ENCODE peak calls at places on chromosomes 16 and 17, in nine cellular contexts. G is iPS DF 19.7; U is HS-5; O is RCC 7860; M is GM04504; N is NB4; H is effector CD4-positive, alpha-beta T cell; X is stimulated activated CD4-positive, alpha-beta T cell treated with anti-CD3 and anti-CD28 coated beads, Interleukin-2, amount 100 ng/mL, for 48 hours; B is left colon. A is an unnamed sample.

GRCh38 chr16:2528161-2529060 is 2.8 kb downstream of the CEMP1 start:
- DNase-seq in G (no peak), U (no peak), O (no peak), M (no peak), N (no peak), H (no peak), X (no peak), B (peak), A (no peak)

GRCh38 chr17:8577868-8578267 is 52.7 kb downstream of the MYH10 start:
- DNase-seq in G (no peak), U (no peak), O (no peak), M (no peak), N (no peak), H (no peak), X (no peak), B (no peak), A (no peak)

GRCh38 chr17:76502326-76503211 is 1.3 kb upstream of the RHBDF2 start:
- DNase-seq in G (no peak), U (no peak), O (no peak), M (no peak), N (peak), H (no peak), X (no peak), B (no peak), A (no peak)

GRCh38 chr17:56425483-56425882 is 168.0 kb upstream of the NOG start:
- DNase-seq in G (no peak), U (no peak), O (no peak), M (no peak), N (no peak), H (no peak), X (no peak), B (no peak), A (no peak)

GRCh38 chr16:81703177-81704155 is 75.6 kb upstream of the PLCG2 start:
- DNase-seq in G (no peak), U (no peak), O (peak), M (peak), N (peak), H (no peak), X (no peak), B (no peak), A (no peak)

GRCh38 chr17:33908363-33909064 is 346.6 kb upstream of the CCL2 start:
- DNase-seq in G (no peak), U (no peak), O (no peak), M (no peak), N (no peak), H (no peak), X (no peak), B (no peak), A (no peak)

GRCh38 chr16:23803591-23804123 is 32.1 kb upstream of the PRKCB start:
- DNase-seq in G (no peak), U (no peak), O (no peak), M (peak), N (peak), H (peak), X (peak), B (peak), A (peak)

GRCh38 chr17:77349976-77350830 is 209.4 kb downstream of the SEC14L1 start:
- DNase-seq in G (no peak), U (no peak), O (no peak), M (no peak), N (no peak), H (no peak), X (no peak), B (peak), A (no peak)

GRCh38 chr16:71780521-71781089 is 28.0 kb downstream of the AP1G1 start:
- DNase-seq in G (no peak), U (no peak), O (no peak), M (no peak), N (no peak), H (no peak), X (no peak), B (no peak), A (no peak)

GRCh38 chr16:589658-590159 is at the start of gene RAB40C:
- DNase-seq in G (no peak), U (peak), O (peak), M (peak), N (peak), H (peak), X (peak), B (peak), A (peak)

GRCh38 chr17:52606098-52606497 is 447.6 kb upstream of the CA10 start:
- DNase-seq in G (no peak), U (no peak), O (peak), M (no peak), N (no peak), H (no peak), X (no peak), B (no peak), A (no peak)

GRCh38 chr17:7183433-7184090 is 4.4 kb upstream of the ASGR1 start:
- DNase-seq in G (no peak), U (no peak), O (no peak), M (no peak), N (no peak), H (no peak), X (no peak), B (no peak), A (no peak)

GRCh38 chr17:11284811-11285210 is 43.8 kb downstream of the SHISA6 start:
- DNase-seq in G (no peak), U (no peak), O (no peak), M (no peak), N (no peak), H (no peak), X (no peak), B (no peak), A (no peak)

GRCh38 chr16:84003001-84003400 is 35.0 kb downstream of the NECAB2 start:
- DNase-seq in G (no peak), U (no peak), O (no peak), M (no peak), N (no peak), H (no peak), X (no peak), B (no peak), A (no peak)

GRCh38 chr17:238071-238963 is 56.9 kb upstream of the DOC2B start:
- DNase-seq in G (no peak), U (no peak), O (no peak), M (no peak), N (no peak), H (no peak), X (no peak), B (no peak), A (no peak)

GRCh38 chr17:13600475-13601316 is 1.0 kb downstream of the HS3ST3A1 start:
- DNase-seq in G (no peak), U (no peak), O (no peak), M (no peak), N (peak), H (no peak), X (no peak), B (peak), A (peak)

GRCh38 chr17:17391575-17392370 is 85.0 kb upstream of the MED9 start:
- DNase-seq in G (no peak), U (no peak), O (no peak), M (no peak), N (no peak), H (peak), X (peak), B (no peak), A (no peak)

GRCh38 chr17:17723354-17724261 is 42.4 kb downstream of the RAI1 start:
- DNase-seq in G (no peak), U (no peak), O (no peak), M (peak), N (peak), H (no peak), X (no peak), B (no peak), A (peak)

GRCh38 chr17:56594528-56595418 is 1.3 kb downstream of the NOG start:
- DNase-seq in G (no peak), U (no peak), O (no peak), M (no peak), N (peak), H (no peak), X (peak), B (peak), A (peak)

GRCh38 chr16:10519929-10520868 is 60.2 kb downstream of the EMP2 start:
- DNase-seq in G (no peak), U (no peak), O (no peak), M (no peak), N (no peak), H (no peak), X (no peak), B (no peak), A (no peak)

GRCh38 chr16:79635488-79635887 is 35.0 kb upstream of the MAF start:
- DNase-seq in G (no peak), U (no peak), O (no peak), M (no peak), N (no peak), H (no peak), X (no peak), B (no peak), A (no peak)

GRCh38 chr17:50037321-50038107 is 18.4 kb upstream of the ITGA3 start:
- DNase-seq in G (no peak), U (no peak), O (peak), M (peak), N (no peak), H (no peak), X (no peak), B (peak), A (no peak)

GRCh38 chr16:29745853-29746345 is at the start of gene C16orf54:
- DNase-seq in G (no peak), U (no peak), O (no peak), M (no peak), N (peak), H (peak), X (peak), B (peak), A (no peak)

GRCh38 chr16:75072239-75072947 is 44.2 kb downstream of the LDHD start:
- DNase-seq in G (no peak), U (no peak), O (no peak), M (no peak), N (peak), H (no peak), X (no peak), B (no peak), A (no peak)

GRCh38 chr16:53814791-53815190 is 110.8 kb downstream of the FTO start:
- DNase-seq in G (no peak), U (no peak), O (no peak), M (no peak), N (no peak), H (no peak), X (no peak), B (no peak), A (no peak)

GRCh38 chr16:79369796-79370195 is 230.7 kb downstream of the MAF start:
- DNase-seq in G (no peak), U (no peak), O (peak), M (no peak), N (no peak), H (no peak), X (no peak), B (no peak), A (no peak)

GRCh38 chr16:27720731-27721547 is 171.0 kb downstream of the KATNIP start:
- DNase-seq in G (no peak), U (no peak), O (no peak), M (no peak), N (no peak), H (no peak), X (no peak), B (no peak), A (no peak)

GRCh38 chr16:71288570-71288889 is 672 bp downstream of the CMTR2 start:
- DNase-seq in G (no peak), U (no peak), O (no peak), M (no peak), N (no peak), H (no peak), X (no peak), B (no peak), A (no peak)

GRCh38 chr16:67397812-67398545 is 4.7 kb upstream of the TPPP3 start:
- DNase-seq in G (no peak), U (no peak), O (no peak), M (no peak), N (no peak), H (no peak), X (no peak), B (no peak), A (no peak)

GRCh38 chr17:38674749-38675615 is at the start of gene EPOP:
- DNase-seq in G (no peak), U (peak), O (peak), M (peak), N (peak), H (peak), X (peak), B (peak), A (peak)

GRCh38 chr17:48515925-48516900 is 14.6 kb downstream of the HOXB1 start:
- DNase-seq in G (no peak), U (no peak), O (no peak), M (no peak), N (no peak), H (no peak), X (no peak), B (no peak), A (no peak)

GRCh38 chr17:77409282-77410161 is 268.8 kb downstream of the SEC14L1 start:
- DNase-seq in G (no peak), U (no peak), O (no peak), M (no peak), N (peak), H (no peak), X (no peak), B (peak), A (peak)

GRCh38 chr16:52563767-52564611 is 17.0 kb upstream of the TOX3 start:
- DNase-seq in G (no peak), U (no peak), O (no peak), M (no peak), N (no peak), H (no peak), X (no peak), B (no peak), A (no peak)

GRCh38 chr17:45672301-45672700 is 111.8 kb upstream of the CRHR1 start:
- DNase-seq in G (no peak), U (no peak), O (no peak), M (no peak), N (no peak), H (no peak), X (no peak), B (no peak), A (no peak)

GRCh38 chr16:1026057-1026783 is 44.6 kb downstream of the SOX8 start:
- DNase-seq in G (no peak), U (no peak), O (no peak), M (no peak), N (no peak), H (no peak), X (no peak), B (no peak), A (no peak)

GRCh38 chr16:87702325-87702811 is 63.4 kb downstream of the KLHDC4 start:
- DNase-seq in G (peak), U (no peak), O (no peak), M (no peak), N (peak), H (no peak), X (peak), B (peak), A (peak)